ENCODE peak calls at places on chromosomes 3 and 15, in nine cellular contexts. V is colonic mucosa; Z is CD4-positive, alpha-beta memory T cell; J is fibroblast of lung; W is psoas muscle; A is cardiac muscle cell; M is brain microvascular endothelial cell; D is HCT116; U is WERI-Rb-1. C is an unnamed sample. For H3K27me3, the result is how much of the 10 kb centered on the place peaks cover.

GRCh38 chr15:98439523-98439942 is 208.8 kb upstream of the IGF1R start:
- DNase-seq in V (no peak), Z (no peak), J (no peak), W (no peak), A (no peak), M (no peak), D (no peak), U (no peak), C (no peak)

GRCh38 chr15:56820333-56820732 is 87.0 kb upstream of the ZNF280D start:
- DNase-seq in V (no peak), Z (no peak), J (no peak), W (no peak), A (no peak), M (no peak), D (no peak), U (no peak), C (no peak)

GRCh38 chr3:88084006-88084597 is 25.0 kb downstream of the ZNF654 start:
- DNase-seq in V (no peak), Z (no peak), J (no peak), W (no peak), A (no peak), M (no peak), D (no peak), U (no peak), C (no peak)

GRCh38 chr3:44000586-44000985 is 241.1 kb upstream of the TOPAZ1 start:
- DNase-seq in V (no peak), Z (no peak), J (peak), W (no peak), A (no peak), M (no peak), D (no peak), U (no peak), C (no peak)

GRCh38 chr15:77024273-77025065 is 29.5 kb downstream of the PSTPIP1 start:
- DNase-seq in V (peak), Z (peak), J (peak), W (peak), A (peak), M (no peak), D (no peak), U (peak), C (peak)

GRCh38 chr15:33243869-33244268 is 49.4 kb upstream of the FMN1 start:
- DNase-seq in V (no peak), Z (no peak), J (peak), W (no peak), A (no peak), M (peak), D (no peak), U (no peak), C (peak)

GRCh38 chr3:45832691-45833090 is 9.2 kb downstream of the LZTFL1 start:
- DNase-seq in V (no peak), Z (peak), J (no peak), W (no peak), A (peak), M (no peak), D (peak), U (peak), C (no peak)

GRCh38 chr3:178195824-178196223 is 340.4 kb upstream of the KCNMB2 start:
- DNase-seq in V (no peak), Z (no peak), J (peak), W (no peak), A (no peak), M (peak), D (no peak), U (no peak), C (no peak)

GRCh38 chr3:93931597-93932229 is 42.0 kb downstream of the PROS1 start:
- DNase-seq in V (no peak), Z (no peak), J (no peak), W (no peak), A (no peak), M (no peak), D (no peak), U (no peak), C (no peak)

GRCh38 chr15:70264738-70265465 is 167.2 kb upstream of the TLE3 start:
- DNase-seq in V (no peak), Z (no peak), J (no peak), W (no peak), A (no peak), M (no peak), D (no peak), U (no peak), C (no peak)

GRCh38 chr3:151443583-151443982 is 17.3 kb downstream of the IGSF10 start:
- DNase-seq in V (no peak), Z (no peak), J (no peak), W (no peak), A (peak), M (no peak), D (no peak), U (no peak), C (peak)

GRCh38 chr3:53269888-53270880 is 14.4 kb upstream of the TKT start:
- DNase-seq in V (peak), Z (no peak), J (peak), W (peak), A (peak), M (peak), D (peak), U (peak), C (peak)

GRCh38 chr3:18047052-18047451 is 304.6 kb upstream of the TBC1D5 start:
- DNase-seq in V (no peak), Z (no peak), J (no peak), W (no peak), A (no peak), M (no peak), D (no peak), U (no peak), C (no peak)

GRCh38 chr3:178406206-178406605 is 130.0 kb upstream of the KCNMB2 start:
- DNase-seq in V (no peak), Z (no peak), J (peak), W (no peak), A (no peak), M (no peak), D (no peak), U (no peak), C (no peak)

GRCh38 chr15:100330221-100330620 is 11.6 kb downstream of the ADAMTS17 start:
- DNase-seq in V (no peak), Z (no peak), J (no peak), W (no peak), A (no peak), M (no peak), D (no peak), U (no peak), C (no peak)

GRCh38 chr15:90001683-90002427 is 731 bp downstream of the ZNF710 start:
- DNase-seq in V (peak), Z (peak), J (peak), W (peak), A (peak), M (peak), D (no peak), U (peak), C (peak)

GRCh38 chr3:58094657-58095056 is 86.4 kb downstream of the FLNB start:
- DNase-seq in V (no peak), Z (no peak), J (no peak), W (no peak), A (no peak), M (no peak), D (no peak), U (no peak), C (no peak)

GRCh38 chr3:178562869-178563232 is 26.6 kb downstream of the KCNMB2 start:
- DNase-seq in V (no peak), Z (no peak), J (peak), W (no peak), A (no peak), M (no peak), D (no peak), U (no peak), C (no peak)

GRCh38 chr3:126355777-126356372 is 1.3 kb downstream of the KLF15 start:
- DNase-seq in V (peak), Z (no peak), J (peak), W (peak), A (peak), M (peak), D (peak), U (peak), C (peak)

GRCh38 chr3:53230789-53231188 is 25.0 kb downstream of the TKT start:
- DNase-seq in V (no peak), Z (no peak), J (no peak), W (no peak), A (no peak), M (no peak), D (no peak), U (no peak), C (no peak)

GRCh38 chr15:92391640-92392039 is 2.0 kb upstream of the ST8SIA2 start:
- DNase-seq in V (no peak), Z (no peak), J (peak), W (no peak), A (no peak), M (peak), D (peak), U (peak), C (peak)

GRCh38 chr3:63029921-63030320 is 154.7 kb upstream of the CADPS start:
- DNase-seq in V (no peak), Z (no peak), J (peak), W (no peak), A (no peak), M (no peak), D (no peak), U (no peak), C (no peak)

GRCh38 chr3:186024210-186024609 is 84.7 kb downstream of the ETV5 start:
- DNase-seq in V (no peak), Z (no peak), J (peak), W (peak), A (no peak), M (no peak), D (no peak), U (no peak), C (no peak)

GRCh38 chr15:36632196-36632595 is 52.8 kb downstream of the CDIN1 start:
- DNase-seq in V (no peak), Z (no peak), J (peak), W (no peak), A (no peak), M (peak), D (peak), U (peak), C (no peak)

GRCh38 chr3:64074091-64074490 is 50.8 kb upstream of the PSMD6 start:
- DNase-seq in V (no peak), Z (no peak), J (no peak), W (no peak), A (no peak), M (no peak), D (no peak), U (no peak), C (peak)

GRCh38 chr3:149634072-149634471 is 23.8 kb downstream of the WWTR1 start:
- DNase-seq in V (no peak), Z (no peak), J (no peak), W (no peak), A (no peak), M (no peak), D (no peak), U (no peak), C (no peak)

GRCh38 chr15:74995779-74996765 is 709 bp downstream of the SCAMP5 start:
- DNase-seq in V (peak), Z (no peak), J (no peak), W (peak), A (peak), M (no peak), D (no peak), U (peak), C (no peak)

GRCh38 chr3:46693038-46693896 is at the start of gene ALS2CL:
- DNase-seq in V (peak), Z (peak), J (peak), W (peak), A (peak), M (no peak), D (no peak), U (peak), C (peak)

GRCh38 chr3:30510596-30510995 is 95.8 kb upstream of the TGFBR2 start:
- DNase-seq in V (no peak), Z (no peak), J (peak), W (no peak), A (no peak), M (peak), D (no peak), U (no peak), C (peak)

GRCh38 chr3:67215690-67216089 is 217.6 kb downstream of the KBTBD8 start:
- DNase-seq in V (no peak), Z (no peak), J (no peak), W (no peak), A (no peak), M (no peak), D (no peak), U (no peak), C (no peak)

GRCh38 chr3:66121288-66121687 is 82.6 kb upstream of the MAGI1 start:
- DNase-seq in V (no peak), Z (no peak), J (peak), W (no peak), A (no peak), M (no peak), D (no peak), U (no peak), C (no peak)

GRCh38 chr15:50109086-50109987 is 9.7 kb downstream of the ATP8B4 start:
- DNase-seq in V (no peak), Z (no peak), J (peak), W (no peak), A (no peak), M (peak), D (no peak), U (no peak), C (no peak)

GRCh38 chr15:92541197-92542190 is 114.1 kb downstream of the FAM174B start:
- DNase-seq in V (no peak), Z (no peak), J (peak), W (no peak), A (no peak), M (no peak), D (no peak), U (no peak), C (no peak)

GRCh38 chr3:172557515-172558220 is 34.4 kb upstream of the TNFSF10 start:
- DNase-seq in V (no peak), Z (no peak), J (peak), W (no peak), A (no peak), M (no peak), D (no peak), U (no peak), C (no peak)

GRCh38 chr3:36944641-36945270 is at the start of gene TRANK1:
- DNase-seq in V (peak), Z (peak), J (peak), W (peak), A (peak), M (no peak), D (no peak), U (no peak), C (peak)

GRCh38 chr3:16936233-16936632 is 51.5 kb downstream of the PLCL2 start:
- DNase-seq in V (no peak), Z (peak), J (no peak), W (no peak), A (no peak), M (no peak), D (no peak), U (no peak), C (no peak)

GRCh38 chr3:68876112-68876713 is 56.1 kb downstream of the TAFA4 start:
- DNase-seq in V (peak), Z (peak), J (peak), W (no peak), A (peak), M (peak), D (peak), U (peak), C (peak)

GRCh38 chr15:65580287-65580686 is 30.6 kb downstream of the INTS14 start:
- DNase-seq in V (no peak), Z (no peak), J (peak), W (no peak), A (no peak), M (peak), D (no peak), U (peak), C (peak)

GRCh38 chr3:127424766-127425504 is 137.1 kb upstream of the PRR20G start:
- DNase-seq in V (peak), Z (no peak), J (no peak), W (no peak), A (no peak), M (no peak), D (no peak), U (no peak), C (no peak)
- H3K27me3 ChIP-seq in V (under half), Z (under half), J (under half), W (under half), A (under half), M (under half), D (under half), U (under half), C (half or more)

GRCh38 chr15:96087180-96087886 is 243.2 kb upstream of the NR2F2 start:
- DNase-seq in V (no peak), Z (no peak), J (no peak), W (no peak), A (no peak), M (no peak), D (no peak), U (peak), C (no peak)
- H3K4me3 ChIP-seq in V (no peak), Z (no peak), J (no peak), W (no peak), A (no peak), M (no peak), D (no peak), U (no peak), C (no peak)

DNA sequence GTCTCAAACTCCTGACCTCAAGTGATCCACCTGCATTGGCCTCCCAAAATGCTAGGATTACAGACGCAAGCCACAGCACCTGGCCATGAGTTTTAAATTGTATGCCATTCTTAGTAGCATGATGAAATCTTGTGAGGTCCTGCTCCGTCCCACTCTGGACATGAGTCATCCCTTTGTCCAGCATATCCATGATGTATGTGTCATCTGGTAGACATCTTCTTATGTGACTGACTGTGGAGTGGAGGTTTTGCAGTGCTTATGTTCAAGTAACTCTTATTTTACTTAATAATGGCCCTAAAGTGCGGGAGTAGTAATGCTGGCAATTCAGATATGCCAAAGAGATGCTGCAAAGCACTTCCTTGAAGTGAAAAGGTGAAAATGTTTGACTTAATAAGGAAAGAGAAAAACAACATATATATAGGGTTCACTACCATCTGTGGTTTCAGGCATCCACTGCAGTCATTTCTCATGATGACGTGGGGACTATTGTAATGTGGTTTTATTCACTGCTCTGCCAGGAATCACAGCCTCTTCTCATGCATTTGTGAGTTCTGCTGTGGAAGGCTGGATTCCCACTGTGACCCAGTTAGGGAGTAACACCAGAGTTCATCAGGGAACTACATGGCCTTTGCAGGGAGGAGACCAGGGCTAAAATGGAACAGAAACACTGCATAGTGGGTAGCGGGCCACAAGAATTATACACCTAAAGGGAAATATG is 204.6 kb upstream of the STRIT1 start:
- DNase-seq in V (no peak), Z (no peak), J (peak), W (no peak), A (no peak), M (peak), D (peak), U (no peak), C (no peak)
- H3K27ac ChIP-seq in V (no peak), Z (no peak), J (no peak), W (no peak), A (no peak), M (peak), D (no peak), U (no peak), C (no peak)

GRCh38 chr15:73323956-73324355 is 44.8 kb downstream of the HCN4 start:
- DNase-seq in V (no peak), Z (no peak), J (no peak), W (no peak), A (no peak), M (no peak), D (no peak), U (no peak), C (no peak)
- H3K27me3 ChIP-seq in V (under half), Z (under half), J (under half), W (under half), A (under half), M (under half), D (under half), U (under half), C (under half)

DNA sequence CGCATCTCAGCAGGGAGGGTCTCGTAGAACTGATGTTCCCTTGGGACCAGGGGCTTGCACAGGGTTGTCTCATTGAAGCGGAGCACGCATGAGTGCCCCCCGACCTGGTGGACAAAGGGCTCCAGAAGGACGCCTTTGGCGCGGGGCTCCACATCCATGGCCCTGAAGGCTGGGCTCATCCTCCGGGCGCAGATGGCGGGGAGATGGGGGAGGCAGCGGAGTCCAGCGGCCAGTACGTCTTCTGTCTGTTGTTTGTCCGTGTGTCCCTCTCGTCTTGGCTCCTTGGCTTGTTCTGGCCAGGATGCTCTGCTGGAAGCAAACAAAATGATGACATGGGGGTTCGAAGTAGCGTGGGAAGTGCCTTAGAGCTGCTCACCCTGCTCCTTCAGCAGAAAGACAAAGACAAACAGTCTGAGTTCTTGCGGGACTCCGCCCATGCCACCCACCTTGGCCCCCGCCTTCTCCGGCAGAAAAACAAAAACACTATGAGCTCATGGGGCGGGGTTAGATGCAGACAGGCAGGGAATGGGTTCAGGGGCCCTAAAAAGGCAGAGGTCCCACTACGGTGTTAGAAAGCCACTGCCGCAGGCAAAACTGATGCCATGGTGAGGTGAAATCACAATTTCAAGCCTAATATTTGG is 9.5 kb upstream of the NCKIPSD start:
- DNase-seq in V (peak), Z (no peak), J (peak), W (peak), A (no peak), M (peak), D (no peak), U (no peak), C (peak)
- H3K4me3 ChIP-seq in V (no peak), Z (no peak), J (peak), W (peak), A (no peak), M (peak), D (peak), U (no peak), C (no peak)

GRCh38 chr3:51999861-52000260 is 4.2 kb upstream of the RPL29 start:
- DNase-seq in V (no peak), Z (no peak), J (no peak), W (no peak), A (no peak), M (no peak), D (no peak), U (no peak), C (no peak)

GRCh38 chr3:51997172-51997571 is 1.5 kb upstream of the RPL29 start:
- DNase-seq in V (no peak), Z (no peak), J (no peak), W (no peak), A (no peak), M (no peak), D (no peak), U (no peak), C (no peak)

GRCh38 chr3:51998774-51999173 is 3.1 kb upstream of the RPL29 start:
- DNase-seq in V (no peak), Z (no peak), J (no peak), W (no peak), A (no peak), M (no peak), D (no peak), U (no peak), C (no peak)

GRCh38 chr3:51995346-51996156 is at the start of gene RPL29:
- DNase-seq in V (peak), Z (peak), J (peak), W (peak), A (peak), M (peak), D (peak), U (peak), C (peak)

GRCh38 chr3:51997935-51998596 is 2.4 kb upstream of the RPL29 start:
- DNase-seq in V (no peak), Z (no peak), J (peak), W (no peak), A (no peak), M (no peak), D (no peak), U (no peak), C (no peak)
- H3K27ac ChIP-seq in V (no peak), Z (no peak), J (no peak), W (no peak), A (peak), M (no peak), D (no peak), U (no peak), C (no peak)

C was measured in A673.